ENCODE peak calls at places on chromosomes 3 and 15, in five cellular contexts. L, Q, H, A and I are unnamed samples.
A peak's percentile ranks its signal among the peaks of the same experiment; 100 is the strongest.

GRCh38 chr15:36579792-36580431 is 486 bp downstream of the CDIN1 start:
- DNase-seq in A (no peak), H (no peak), L (peak; percentile 20), Q (no peak), I (peak; percentile 27)

GRCh38 chr3:33419948-33420347 is 20.3 kb downstream of the UBP1 start:
- DNase-seq in H (no peak), L (no peak), Q (no peak), A (no peak), I (no peak)

GRCh38 chr3:129597087-129597791 is 9.2 kb downstream of the PLXND1 start:
- DNase-seq in Q (no peak), H (no peak), A (no peak), L (no peak), I (peak; percentile 45)

GRCh38 chr15:29670945-29671307 is 151.3 kb downstream of the TJP1 start:
- DNase-seq in H (peak; percentile 93), L (no peak), Q (no peak), A (no peak), I (no peak)

GRCh38 chr3:125212096-125212508 is 446 bp downstream of the SLC12A8 start:
- DNase-seq in Q (peak; percentile 74), A (no peak), L (no peak), H (no peak), I (no peak)

GRCh38 chr3:63656791-63657190 is 4.3 kb downstream of the SNTN start:
- DNase-seq in A (no peak), Q (no peak), L (no peak), H (peak; percentile 62), I (no peak)

GRCh38 chr3:13621381-13622221 is 72.7 kb downstream of the FBLN2 start:
- DNase-seq in L (peak; percentile 31), Q (no peak), A (peak; percentile 8), H (no peak), I (no peak)

GRCh38 chr3:103991461-103992115 is 1375.1 kb upstream of the ALCAM start:
- DNase-seq in L (no peak), A (no peak), H (peak; percentile 53), Q (peak; percentile 51), I (no peak)

GRCh38 chr15:99909914-99910313 is 176.7 kb upstream of the LYSMD4 start:
- DNase-seq in L (no peak), H (peak; percentile 40), A (no peak), Q (peak; percentile 35), I (no peak)

GRCh38 chr15:55774113-55774970 is 31.4 kb upstream of the PRTG start:
- DNase-seq in Q (peak; percentile 74), H (peak; percentile 41), A (peak; percentile 4), L (peak; percentile 15), I (no peak)

GRCh38 chr3:63278171-63278999 is at the start of gene SYNPR:
- DNase-seq in H (no peak), Q (peak; percentile 61), A (no peak), L (no peak), I (no peak)

GRCh38 chr15:70852501-70853269 is 1.3 kb downstream of the LARP6 start:
- DNase-seq in L (no peak), A (no peak), H (peak; percentile 75), Q (no peak), I (no peak)

GRCh38 chr15:95596487-95596886 is 734.0 kb upstream of the NR2F2 start:
- DNase-seq in Q (peak; percentile 61), A (no peak), H (no peak), L (no peak), I (no peak)

GRCh38 chr3:43055806-43056770 is 49.8 kb downstream of the POMGNT2 start:
- DNase-seq in L (no peak), Q (no peak), H (no peak), A (no peak), I (no peak)

GRCh38 chr15:48974865-48975264 is 11.1 kb upstream of the SHC4 start:
- DNase-seq in A (no peak), H (no peak), L (no peak), Q (peak; percentile 64), I (no peak)

GRCh38 chr3:160450846-160451245 is 1.3 kb upstream of the TRIM59 start:
- DNase-seq in H (peak; percentile 55), Q (no peak), A (no peak), L (no peak), I (no peak)

GRCh38 chr3:127074900-127075360 is 92.0 kb downstream of the PLXNA1 start:
- DNase-seq in Q (peak; percentile 20), L (no peak), H (peak; percentile 94), A (no peak), I (peak; percentile 83)